ENCODE peak calls at places on chromosomes 4 and X, in four cellular contexts. One of them, this sample, is unnamed.
A peak's percentile ranks its signal among the peaks of the same experiment; 100 is the strongest.

GRCh38 chr4:88616275-88616996 is 24.2 kb downstream of the HERC3 start:
- DNase-seq in thoracic aorta: no peak
- DNase-seq in mucosa of descending colon: no peak
- DNase-seq in NCI-H748 treated with DMSO at 0.1 percent for 48 hours: no peak
- DNase-seq in this sample: peak; percentile 59

GRCh38 chrX:132631579-132632232 is 142.9 kb upstream of the MBNL3 start:
- DNase-seq in mucosa of descending colon: no peak
- DNase-seq in NCI-H748 treated with DMSO at 0.1 percent for 48 hours: no peak
- DNase-seq in thoracic aorta: no peak
- DNase-seq in this sample: peak; percentile 41

GRCh38 chr4:11480683-11481082 is 52.0 kb upstream of the HS3ST1 start:
- DNase-seq in mucosa of descending colon: peak; percentile 49
- DNase-seq in thoracic aorta: no peak
- DNase-seq in NCI-H748 treated with DMSO at 0.1 percent for 48 hours: no peak
- DNase-seq in this sample: peak; percentile 53

GRCh38 chr4:111464251-111465045 is 680.8 kb upstream of the FAM241A start:
- DNase-seq in mucosa of descending colon: no peak
- DNase-seq in NCI-H748 treated with DMSO at 0.1 percent for 48 hours: no peak
- DNase-seq in thoracic aorta: no peak
- DNase-seq in this sample: no peak

GRCh38 chr4:2083826-2084160 is 24.7 kb downstream of the NAT8L start:
- DNase-seq in thoracic aorta: no peak
- DNase-seq in mucosa of descending colon: no peak
- DNase-seq in NCI-H748 treated with DMSO at 0.1 percent for 48 hours: no peak
- DNase-seq in this sample: no peak

GRCh38 chrX:39652336-39652735 is 445.4 kb downstream of the BCOR start:
- DNase-seq in thoracic aorta: no peak
- DNase-seq in NCI-H748 treated with DMSO at 0.1 percent for 48 hours: no peak
- DNase-seq in mucosa of descending colon: peak; percentile 43
- DNase-seq in this sample: peak; percentile 13

GRCh38 chrX:97452283-97452682 is 568.6 kb downstream of the RPA4 start:
- DNase-seq in NCI-H748 treated with DMSO at 0.1 percent for 48 hours: no peak
- DNase-seq in thoracic aorta: no peak
- DNase-seq in mucosa of descending colon: no peak
- DNase-seq in this sample: no peak

GRCh38 chr4:169612869-169613859 is 781 bp upstream of the NEK1 start:
- DNase-seq in mucosa of descending colon: peak; percentile 90
- DNase-seq in thoracic aorta: no peak
- DNase-seq in NCI-H748 treated with DMSO at 0.1 percent for 48 hours: peak; percentile 76
- DNase-seq in this sample: peak; percentile 76

GRCh38 chr4:58465031-58465430 is 1354.8 kb upstream of the IGFBP7 start:
- DNase-seq in thoracic aorta: no peak
- DNase-seq in mucosa of descending colon: no peak
- DNase-seq in NCI-H748 treated with DMSO at 0.1 percent for 48 hours: no peak
- DNase-seq in this sample: no peak

GRCh38 chr4:2051086-2051485 is 8.0 kb upstream of the NAT8L start:
- DNase-seq in mucosa of descending colon: no peak
- DNase-seq in NCI-H748 treated with DMSO at 0.1 percent for 48 hours: no peak
- DNase-seq in thoracic aorta: no peak
- DNase-seq in this sample: no peak

GRCh38 chrX:69070949-69071650 is 94.2 kb downstream of the PJA1 start:
- DNase-seq in thoracic aorta: peak; percentile 2
- DNase-seq in mucosa of descending colon: peak; percentile 8
- DNase-seq in NCI-H748 treated with DMSO at 0.1 percent for 48 hours: no peak
- DNase-seq in this sample: no peak

GRCh38 chr4:105236202-105236916 is 89.7 kb downstream of the TET2 start:
- DNase-seq in mucosa of descending colon: peak; percentile 22
- DNase-seq in thoracic aorta: no peak
- DNase-seq in NCI-H748 treated with DMSO at 0.1 percent for 48 hours: no peak
- DNase-seq in this sample: no peak

GRCh38 chrX:9911479-9911878 is 55.7 kb upstream of the CLDN34 start:
- DNase-seq in thoracic aorta: no peak
- DNase-seq in NCI-H748 treated with DMSO at 0.1 percent for 48 hours: no peak
- DNase-seq in mucosa of descending colon: no peak
- DNase-seq in this sample: peak; percentile 19

GRCh38 chrX:47129879-47130358 is 14.6 kb downstream of the NDUFB11 start:
- DNase-seq in NCI-H748 treated with DMSO at 0.1 percent for 48 hours: no peak
- DNase-seq in mucosa of descending colon: no peak
- DNase-seq in thoracic aorta: no peak
- DNase-seq in this sample: no peak

GRCh38 chrX:130834149-130834548 is 68.9 kb downstream of the ENOX2 start:
- DNase-seq in thoracic aorta: no peak
- DNase-seq in NCI-H748 treated with DMSO at 0.1 percent for 48 hours: no peak
- DNase-seq in mucosa of descending colon: no peak
- DNase-seq in this sample: no peak

GRCh38 chr4:159048166-159048886 is 54.6 kb upstream of the RAPGEF2 start:
- DNase-seq in mucosa of descending colon: peak; percentile 77
- DNase-seq in NCI-H748 treated with DMSO at 0.1 percent for 48 hours: peak; percentile 78
- DNase-seq in thoracic aorta: no peak
- DNase-seq in this sample: peak; percentile 68

GRCh38 chrX:86133761-86134160 is 14.5 kb upstream of the DACH2 start:
- DNase-seq in thoracic aorta: no peak
- DNase-seq in mucosa of descending colon: no peak
- DNase-seq in NCI-H748 treated with DMSO at 0.1 percent for 48 hours: peak; percentile 27
- DNase-seq in this sample: peak; percentile 32

GRCh38 chr4:42750831-42751230 is 93.9 kb upstream of the ATP8A1 start:
- DNase-seq in thoracic aorta: no peak
- DNase-seq in mucosa of descending colon: no peak
- DNase-seq in NCI-H748 treated with DMSO at 0.1 percent for 48 hours: peak; percentile 4
- DNase-seq in this sample: no peak

GRCh38 chrX:22666441-22666840 is 333.3 kb upstream of the DDX53 start:
- DNase-seq in thoracic aorta: no peak
- DNase-seq in mucosa of descending colon: peak; percentile 3
- DNase-seq in NCI-H748 treated with DMSO at 0.1 percent for 48 hours: peak; percentile 31
- DNase-seq in this sample: peak; percentile 13